ENCODE peak calls at places on chromosomes 6 and 20, in ten cellular contexts. O is tibial nerve, J is stomach, K is pancreas, F is Peyer's patch, T is BE2C, R is psoas muscle, L is HepG2, S is GM06990, B is fibroblast of lung. N is an unnamed sample. For H3K36me3, the result is how much of the 10 kb centered on the place peaks cover.

GRCh38 chr20:24705486-24705885 is 236.1 kb downstream of the SYNDIG1 start:
- DNase-seq in B (no peak), J (no peak), F (no peak), T (no peak), O (no peak), R (no peak), L (no peak), K (no peak), S (no peak), N (no peak)

GRCh38 chr6:3294396-3294795 is 35.6 kb downstream of the PSMG4 start:
- DNase-seq in O (no peak), L (no peak), F (no peak), K (no peak), R (peak), S (no peak), B (no peak), J (no peak), T (no peak), N (no peak)

GRCh38 chr6:157905590-157906337 is 75.9 kb upstream of the SYNJ2 start:
- DNase-seq in R (no peak), J (no peak), L (no peak), F (no peak), K (no peak), S (no peak), B (peak), T (no peak), O (no peak), N (no peak)

GRCh38 chr20:34231634-34232033 is 9.6 kb upstream of the ASIP start:
- DNase-seq in O (no peak), J (no peak), L (no peak), S (no peak), B (no peak), R (no peak), T (no peak), F (no peak), K (no peak), N (no peak)

GRCh38 chr6:111361648-111362047 is 121.4 kb downstream of the REV3L start:
- DNase-seq in F (peak), K (no peak), R (no peak), J (no peak), L (peak), B (peak), O (no peak), T (peak), S (no peak), N (no peak)

GRCh38 chr6:21504790-21505189 is 88.8 kb upstream of the SOX4 start:
- DNase-seq in B (peak), J (no peak), T (no peak), O (no peak), F (no peak), R (no peak), K (no peak), S (no peak), L (no peak), N (no peak)

GRCh38 chr6:137900815-137901214 is 33.8 kb downstream of the TNFAIP3 start:
- DNase-seq in T (no peak), K (no peak), B (no peak), S (no peak), L (no peak), O (no peak), F (no peak), J (no peak), R (no peak), N (no peak)

GRCh38 chr6:42313038-42313437 is 95.4 kb upstream of the MRPS10 start:
- DNase-seq in S (no peak), F (no peak), T (no peak), R (no peak), B (peak), J (no peak), O (no peak), K (no peak), L (no peak), N (no peak)

GRCh38 chr6:47573109-47573508 is 95.5 kb downstream of the CD2AP start:
- DNase-seq in R (no peak), L (no peak), T (no peak), O (no peak), K (no peak), J (no peak), F (no peak), S (no peak), B (no peak), N (no peak)

GRCh38 chr6:144449911-144450690 is 165.0 kb downstream of the UTRN start:
- DNase-seq in B (no peak), R (no peak), O (no peak), S (no peak), L (no peak), K (no peak), F (no peak), J (no peak), T (no peak), N (no peak)

GRCh38 chr6:105733556-105734162 is 330.8 kb upstream of the PREP start:
- DNase-seq in R (no peak), S (no peak), B (peak), J (no peak), F (no peak), K (no peak), T (no peak), L (peak), O (no peak), N (no peak)

GRCh38 chr20:48750941-48751620 is 76.7 kb downstream of the PREX1 start:
- DNase-seq in R (peak), L (no peak), S (no peak), J (peak), K (no peak), O (no peak), B (no peak), T (no peak), F (peak), N (no peak)

GRCh38 chr20:53352727-53353440 is 240.8 kb downstream of the ZNF217 start:
- DNase-seq in F (no peak), K (no peak), S (no peak), J (no peak), L (no peak), R (no peak), O (no peak), B (no peak), T (no peak), N (no peak)

GRCh38 chr6:11921017-11921438 is 91.1 kb upstream of the HIVEP1 start:
- DNase-seq in K (no peak), B (peak), R (peak), F (no peak), L (no peak), T (no peak), J (peak), S (no peak), O (no peak), N (peak)

GRCh38 chr6:85118233-85118632 is 331.6 kb upstream of the NT5E start:
- DNase-seq in T (no peak), F (no peak), J (no peak), O (no peak), B (no peak), S (no peak), K (no peak), R (no peak), L (no peak), N (no peak)

GRCh38 chr6:148415511-148416286 is 73.1 kb downstream of the SASH1 start:
- DNase-seq in F (no peak), J (no peak), S (no peak), K (no peak), T (no peak), L (no peak), O (no peak), R (no peak), B (no peak), N (no peak)

GRCh38 chr6:169780571-169781091 is 29.2 kb downstream of the ERMARD start:
- DNase-seq in T (no peak), B (peak), K (no peak), J (no peak), R (no peak), O (no peak), L (peak), S (no peak), F (no peak), N (no peak)

GRCh38 chr6:7050911-7051779 is 56.6 kb upstream of the RREB1 start:
- DNase-seq in L (no peak), K (peak), O (no peak), S (peak), T (peak), F (no peak), B (peak), J (peak), R (peak), N (peak)

GRCh38 chr6:53896237-53896636 is 101.4 kb downstream of the LRRC1 start:
- DNase-seq in R (no peak), B (no peak), J (no peak), F (no peak), O (no peak), L (peak), T (no peak), K (no peak), S (no peak), N (no peak)

GRCh38 chr6:116385462-116385807 is 14.7 kb downstream of the DSE start:
- DNase-seq in L (no peak), T (no peak), O (no peak), J (no peak), B (no peak), R (no peak), K (no peak), S (no peak), F (no peak), N (no peak)

GRCh38 chr6:164337925-164338381 is 923.4 kb downstream of the QKI start:
- DNase-seq in B (no peak), R (no peak), F (no peak), J (no peak), O (no peak), K (no peak), T (no peak), S (no peak), L (no peak), N (no peak)

GRCh38 chr6:157272866-157273755 is 50.2 kb downstream of the TMEM242 start:
- DNase-seq in B (no peak), L (peak), S (no peak), T (peak), J (no peak), K (no peak), F (no peak), R (no peak), O (no peak), N (no peak)

GRCh38 chr6:16332175-16332542 is 93.8 kb downstream of the GMPR start:
- DNase-seq in J (peak), L (peak), S (peak), K (peak), O (peak), B (peak), F (peak), T (peak), R (peak), N (no peak)

GRCh38 chr6:96015791-96016776 is at the start of gene FUT9:
- DNase-seq in B (no peak), J (peak), L (no peak), R (peak), K (peak), F (no peak), S (no peak), T (peak), O (no peak), N (peak)

GRCh38 chr20:49833483-49833882 is 20.9 kb downstream of the SLC9A8 start:
- DNase-seq in R (no peak), K (no peak), B (no peak), S (no peak), L (no peak), O (no peak), F (no peak), T (no peak), J (no peak), N (no peak)

GRCh38 chr6:87487555-87487954 is 14.8 kb downstream of the SLC35A1 start:
- DNase-seq in L (no peak), F (no peak), B (peak), R (no peak), O (no peak), J (no peak), T (no peak), S (no peak), K (no peak), N (no peak)

GRCh38 chr6:163489584-163489983 is 75.1 kb downstream of the QKI start:
- DNase-seq in B (peak), S (no peak), L (no peak), F (no peak), R (no peak), J (no peak), O (no peak), K (no peak), T (no peak), N (no peak)

GRCh38 chr20:53994088-53994487 is 76.3 kb downstream of the BCAS1 start:
- DNase-seq in S (no peak), J (no peak), F (no peak), B (no peak), R (no peak), K (no peak), L (no peak), O (no peak), T (no peak), N (no peak)

GRCh38 chr20:3102575-3103368 is 18.2 kb upstream of the AVP start:
- DNase-seq in T (no peak), F (no peak), J (no peak), S (no peak), L (no peak), B (no peak), R (no peak), O (no peak), K (no peak), N (no peak)

GRCh38 chr20:22180244-22180643 is 404.1 kb downstream of the FOXA2 start:
- DNase-seq in L (peak), O (no peak), S (no peak), K (no peak), R (no peak), F (no peak), B (no peak), J (no peak), T (no peak), N (no peak)

GRCh38 chr6:154895841-154896240 is 99.3 kb upstream of the TIAM2 start:
- DNase-seq in K (no peak), S (no peak), L (no peak), R (no peak), J (no peak), T (no peak), B (no peak), O (no peak), F (no peak), N (no peak)

GRCh38 chr6:50829898-50830439 is 11.3 kb downstream of the TFAP2B start:
- DNase-seq in B (no peak), J (no peak), F (no peak), O (no peak), L (no peak), T (no peak), K (no peak), R (no peak), S (no peak), N (no peak)

DNA sequence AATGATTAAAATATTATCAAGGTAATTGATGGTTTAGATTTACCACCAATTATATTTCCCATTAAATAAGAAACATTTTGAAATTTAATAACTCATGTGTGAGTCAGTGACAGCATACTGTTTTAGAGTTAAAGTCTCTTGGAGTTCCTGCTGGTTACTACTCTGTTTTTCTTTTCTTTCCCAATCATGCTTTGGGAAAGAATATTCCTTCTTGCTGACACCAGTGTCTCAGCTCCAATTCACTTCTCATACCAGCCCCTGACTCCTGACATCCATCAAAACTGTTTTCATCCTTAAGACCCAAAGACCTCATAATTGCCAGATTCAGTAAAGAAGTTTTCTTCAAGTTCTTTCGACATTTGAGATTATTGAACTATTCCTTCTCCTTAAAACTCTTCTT is 50.3 kb downstream of the AIG1 start:
- DNase-seq in L (no peak), B (peak), F (no peak), K (no peak), R (no peak), T (no peak), S (no peak), J (no peak), O (no peak), N (no peak)
- H3K4me3 ChIP-seq in L (no peak), B (no peak), F (no peak), K (no peak), R (no peak), T (no peak), S (no peak), J (no peak), O (no peak), N (no peak)

DNA sequence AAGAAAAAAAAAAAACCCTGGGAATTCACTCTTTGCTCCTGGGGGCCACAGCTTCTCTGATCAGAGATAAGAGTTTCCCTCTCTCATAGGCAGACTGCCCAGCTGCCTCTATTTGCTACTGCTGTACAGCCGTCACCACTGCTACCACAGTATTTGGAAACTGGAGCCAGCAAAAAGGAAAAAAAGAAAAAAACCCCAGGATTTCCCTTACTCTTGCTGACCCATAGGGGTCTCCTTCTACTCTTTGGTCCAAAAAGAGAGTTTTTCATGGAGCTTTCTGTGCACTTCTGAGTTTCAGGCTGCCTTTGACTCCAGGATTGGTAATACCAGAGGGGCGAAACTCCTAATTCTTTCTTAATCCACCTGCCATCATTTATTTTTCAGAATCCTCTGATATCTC is 89.7 kb downstream of the MDGA1 start:
- DNase-seq in R (no peak), F (no peak), K (no peak), L (peak), T (no peak), J (no peak), O (no peak), S (no peak), B (peak), N (no peak)
- TF ChIP-seq CTCF in R (no peak), F (no peak), K (no peak), L (peak), T (peak), J (no peak), O (no peak), S (peak), B (peak), N (peak)

GRCh38 chr6:37284781-37285180 is 26.8 kb upstream of the TMEM217 start:
- DNase-seq in R (no peak), S (no peak), O (no peak), J (no peak), T (no peak), B (no peak), K (no peak), L (no peak), F (no peak), N (no peak)

GRCh38 chr6:37288247-37288646 is 30.3 kb upstream of the TMEM217 start:
- DNase-seq in T (no peak), O (no peak), J (no peak), K (no peak), L (no peak), R (no peak), S (no peak), B (no peak), F (no peak), N (no peak)

GRCh38 chr6:37287519-37288157 is 29.7 kb upstream of the TMEM217 start:
- DNase-seq in O (no peak), J (no peak), K (no peak), S (peak), L (no peak), R (no peak), T (no peak), B (no peak), F (no peak), N (no peak)

GRCh38 chr6:37285861-37286311 is 27.9 kb upstream of the TMEM217 start:
- DNase-seq in L (no peak), F (no peak), S (peak), O (no peak), R (no peak), B (no peak), T (no peak), J (no peak), K (no peak), N (peak)

DNA sequence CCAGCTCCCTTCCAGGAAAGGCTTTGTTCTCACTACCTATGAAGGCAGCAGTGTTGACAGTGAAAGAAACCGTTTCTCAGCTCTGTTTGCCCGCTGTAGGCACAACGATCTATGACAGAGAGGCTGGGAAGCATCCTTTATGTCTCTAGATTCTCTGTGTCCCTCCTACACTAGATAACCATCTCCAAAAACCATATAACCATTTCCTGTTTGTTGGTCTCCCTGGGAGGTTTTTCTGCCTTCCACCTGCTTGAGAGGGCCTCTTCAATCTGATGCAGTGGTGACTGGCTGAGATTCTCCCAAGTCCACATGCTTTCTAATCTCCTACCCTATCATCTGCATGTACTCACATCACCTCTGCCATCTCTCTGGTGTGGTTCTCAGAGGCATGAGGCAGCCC is 32.0 kb upstream of the TMEM217 start:
- DNase-seq in L (no peak), F (no peak), T (no peak), R (no peak), O (no peak), B (no peak), K (no peak), J (no peak), S (peak), N (no peak)
- H3K36me3 ChIP-seq in L (half or more), F (under half), T (under half), R (half or more), O (half or more), B (under half), K (under half), J (half or more), S (under half), N (under half)

DNA sequence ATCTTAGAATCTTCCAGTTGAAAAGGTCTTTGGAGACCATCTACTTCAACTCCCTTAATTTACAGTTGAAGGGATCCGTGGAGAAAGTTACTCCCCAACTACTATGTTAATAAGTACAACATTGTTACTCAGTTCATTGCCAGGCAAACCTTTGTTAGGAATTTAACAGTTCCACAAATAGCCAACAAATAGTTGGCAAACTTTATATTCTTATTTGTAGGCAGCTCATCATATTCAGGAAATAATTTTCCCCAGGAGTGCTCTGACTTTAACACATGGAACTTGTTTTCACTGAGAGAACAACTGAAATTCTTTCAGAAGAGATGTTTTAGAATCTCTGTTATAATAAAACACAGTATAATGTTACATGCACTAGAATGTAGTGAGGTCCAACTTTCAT is 81.0 kb upstream of the FLRT3 start:
- DNase-seq in K (no peak), L (no peak), R (no peak), J (no peak), F (no peak), B (no peak), O (no peak), S (no peak), T (no peak), N (no peak)
- H3K4me3 ChIP-seq in K (no peak), L (no peak), R (no peak), J (no peak), F (no peak), B (no peak), O (peak), S (no peak), T (no peak), N (no peak)

DNA sequence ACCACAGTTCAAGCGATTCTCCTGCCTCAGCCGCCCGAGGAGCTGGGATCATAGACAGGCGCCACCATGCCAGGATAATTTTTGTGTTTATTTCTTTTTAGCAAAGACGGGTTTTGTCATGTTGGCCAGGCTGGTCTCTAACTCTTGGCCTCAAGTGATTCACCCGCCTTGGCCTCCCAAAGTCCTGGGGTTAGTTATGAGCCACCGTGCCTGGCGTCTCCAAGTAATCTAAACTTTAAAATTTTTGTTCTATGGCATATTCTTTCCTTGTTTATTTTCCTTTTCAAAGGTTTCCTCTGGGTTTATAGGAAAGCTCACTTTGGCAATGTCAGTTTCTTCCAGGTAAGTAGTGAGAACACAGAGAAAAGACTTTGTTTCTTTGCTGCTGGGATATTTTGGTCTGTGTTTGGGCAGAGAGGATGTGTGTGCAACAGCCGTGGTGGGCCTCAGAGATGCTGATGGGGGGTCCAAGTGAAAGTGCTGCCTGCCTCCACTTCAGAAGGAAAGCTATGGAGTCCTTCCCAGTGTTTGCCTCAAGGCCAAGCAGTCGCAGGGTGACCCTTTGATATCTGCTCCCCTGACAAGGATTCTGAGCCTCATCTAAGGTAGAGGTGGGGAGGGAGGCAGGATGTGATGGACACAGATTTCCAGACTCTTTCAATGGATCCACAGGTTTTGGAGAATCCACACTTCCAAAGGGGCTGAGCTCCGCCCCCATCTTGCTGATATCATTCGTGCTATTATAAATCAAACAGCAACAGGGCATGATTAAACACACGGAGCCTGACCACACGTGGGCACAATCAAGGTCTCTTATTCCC is 2.3 kb downstream of the LRP11 start:
- DNase-seq in O (no peak), R (no peak), K (no peak), J (no peak), B (no peak), T (no peak), F (no peak), L (no peak), S (no peak), N (no peak)
- TF ChIP-seq CTCF in O (no peak), R (no peak), K (no peak), J (no peak), B (no peak), T (no peak), F (no peak), L (no peak), S (no peak), N (no peak)

N was measured in kidney epithelial cell.